ENCODE peak calls at places on chromosomes 1 and 21, in five cellular contexts. Q is HepG2, Y is GM12878, G is H1, E is K562. I is an unnamed sample.

GRCh38 chr1:7526196-7526866 is 244.8 kb upstream of the VAMP3 start:
- DNase-seq in Q (no peak), Y (no peak), G (no peak), E (no peak), I (peak; percentile 71)

GRCh38 chr1:68279846-68280245 is 47.5 kb upstream of the WLS start:
- DNase-seq in Q (no peak), Y (no peak), G (no peak), E (no peak), I (no peak)

GRCh38 chr1:218942421-218942820 is 231.3 kb upstream of the LYPLAL1 start:
- DNase-seq in Q (no peak), Y (no peak), G (no peak), E (no peak), I (no peak)

GRCh38 chr1:201608635-201609395 is 69.9 kb downstream of the NAV1 start:
- DNase-seq in Q (no peak), Y (no peak), G (no peak), E (no peak), I (no peak)

GRCh38 chr1:239723821-239724367 is 337.5 kb downstream of the CHRM3 start:
- DNase-seq in Q (no peak), Y (no peak), G (no peak), E (no peak), I (no peak)

GRCh38 chr1:155967410-155968400 is 10.6 kb downstream of the ARHGEF2 start:
- DNase-seq in Q (peak; percentile 69), Y (no peak), G (no peak), E (no peak), I (peak; percentile 17)

GRCh38 chr1:33331444-33332356 is 10.8 kb upstream of the A3GALT2 start:
- DNase-seq in Q (no peak), Y (no peak), G (no peak), E (no peak), I (no peak)

GRCh38 chr1:215252164-215252563 is 169.6 kb downstream of the KCNK2 start:
- DNase-seq in Q (no peak), Y (no peak), G (no peak), E (no peak), I (no peak)

GRCh38 chr21:14358775-14359174 is 24.2 kb downstream of the HSPA13 start:
- DNase-seq in Q (no peak), Y (no peak), G (no peak), E (no peak), I (no peak)

GRCh38 chr21:45330851-45331261 is 43.2 kb upstream of the POFUT2 start:
- DNase-seq in Q (no peak), Y (no peak), G (no peak), E (no peak), I (no peak)

DNA sequence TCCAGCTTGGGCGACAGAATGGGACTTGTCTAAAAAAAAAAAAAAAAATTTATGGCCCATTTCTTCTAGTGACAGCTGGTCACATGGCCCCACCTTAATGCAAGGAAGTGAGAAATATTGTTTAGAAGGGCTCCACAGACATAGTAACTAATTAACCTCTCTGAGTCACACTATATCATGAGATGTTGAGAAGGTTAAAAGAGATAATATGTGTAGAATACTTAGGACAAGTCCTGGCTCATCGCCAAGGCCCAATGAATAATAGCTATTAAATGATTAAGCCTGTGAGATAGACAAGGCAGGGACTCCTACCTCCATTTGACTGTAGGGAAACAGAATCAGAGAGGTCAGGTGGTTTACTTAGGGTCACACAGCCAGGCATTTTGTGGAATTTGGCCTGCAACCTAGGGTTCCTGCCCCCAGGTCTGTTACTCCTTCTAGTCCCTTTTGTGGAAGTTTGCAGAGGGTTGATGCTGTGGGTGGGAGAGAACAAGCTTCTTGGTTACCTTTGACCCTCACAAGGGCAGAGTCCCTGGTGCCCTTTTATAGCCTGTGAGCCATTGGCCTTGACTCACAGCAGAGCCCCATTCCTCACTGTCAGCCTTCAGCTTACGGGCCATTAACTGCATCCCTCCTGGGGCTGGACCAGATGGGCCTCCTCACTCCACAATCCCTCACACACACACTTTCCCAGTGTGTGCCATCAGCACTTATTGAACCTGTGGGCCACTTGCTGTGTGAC is 48.5 kb downstream of the OPRD1 start:
- DNase-seq in Q (no peak), Y (no peak), G (no peak), E (no peak), I (no peak)
- TF ChIP-seq USF2 in Q (no peak), Y (peak; percentile 16), G (no peak), E (peak; percentile 64), I (no peak)

GRCh38 chr1:52574594-52574993 is 21.7 kb upstream of the TUT4 start:
- DNase-seq in Q (no peak), Y (no peak), G (no peak), E (no peak), I (no peak)
- TF ChIP-seq GABPA in Q (no peak), Y (no peak), G (no peak), E (no peak), I (no peak)

GRCh38 chr1:207824691-207825090 is 72.8 kb downstream of the CD46 start:
- DNase-seq in Q (no peak), Y (peak; percentile 35), G (no peak), E (no peak), I (no peak)
- TF ChIP-seq USF2 in Q (no peak), Y (no peak), G (no peak), E (no peak), I (no peak)

DNA sequence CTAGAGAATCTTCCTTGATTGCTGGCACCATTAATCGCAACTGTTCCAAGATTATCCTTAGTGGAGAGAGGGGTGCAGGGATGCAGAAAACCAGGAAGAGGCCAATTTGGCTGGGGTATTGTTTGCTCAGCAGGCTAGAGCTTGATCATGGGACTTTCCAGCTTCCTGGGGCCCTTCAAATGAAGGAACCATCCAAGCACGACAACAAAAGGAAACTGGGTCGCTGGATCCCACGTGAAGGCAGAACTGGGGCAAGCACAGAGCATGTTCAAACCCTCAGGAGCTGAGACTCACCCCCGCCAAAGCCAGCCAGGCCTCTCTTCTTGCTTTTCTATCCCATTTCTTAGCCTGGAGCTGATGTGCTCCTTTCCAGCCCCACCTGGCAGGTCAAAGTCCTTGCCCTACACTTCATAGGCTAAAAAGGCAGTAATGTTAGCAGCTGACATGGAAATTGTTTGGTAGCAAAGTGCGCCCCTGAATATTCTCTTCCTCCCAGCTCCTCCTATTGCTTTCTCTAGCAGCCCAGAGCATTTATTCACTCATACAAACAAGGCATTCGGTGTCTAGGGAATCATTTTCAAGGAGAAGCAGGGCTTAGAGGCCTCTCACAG is 11.6 kb downstream of the KCNA2 start:
- DNase-seq in Q (no peak), Y (no peak), G (no peak), E (no peak), I (no peak)
- TF ChIP-seq GABPA in Q (no peak), Y (no peak), G (no peak), E (no peak), I (no peak)

DNA sequence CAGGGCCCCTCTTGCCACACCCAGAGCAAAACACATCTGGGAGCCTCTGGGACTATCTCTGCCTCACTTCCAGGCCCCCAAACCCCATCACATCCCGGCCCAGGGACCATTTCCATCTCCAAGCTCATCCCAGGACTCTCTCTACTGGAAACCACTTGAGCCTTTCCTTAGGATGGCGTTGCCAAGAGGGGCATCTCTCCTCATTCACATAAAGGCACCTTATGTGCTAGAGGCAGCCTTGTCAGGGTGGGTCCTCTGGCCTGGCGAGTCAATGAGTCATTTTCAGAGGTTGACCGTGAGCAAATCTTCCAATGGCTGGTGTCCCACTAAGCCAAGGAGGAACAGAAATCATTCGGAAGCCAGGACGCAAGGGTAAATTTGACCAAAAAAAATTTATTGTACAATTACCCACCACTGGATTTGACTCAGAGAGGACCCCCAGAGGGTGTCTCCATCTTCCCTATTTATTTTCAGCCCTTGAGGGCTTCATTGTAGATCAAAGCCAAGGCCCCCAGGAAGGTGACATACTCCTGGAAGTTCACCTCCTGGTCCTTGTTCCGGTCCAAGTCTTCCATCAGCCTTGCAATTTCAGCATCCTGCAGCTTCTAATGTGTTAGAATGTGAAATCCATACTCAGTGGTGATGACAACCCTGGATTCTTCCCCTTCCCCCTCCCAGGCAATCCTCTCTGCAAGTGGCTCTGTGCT is 1.4 kb downstream of the S100A6 start:
- DNase-seq in Q (no peak), Y (no peak), G (no peak), E (no peak), I (no peak)
- TF ChIP-seq USF2 in Q (no peak), Y (no peak), G (no peak), E (no peak), I (no peak)